ENCODE peak calls at places on chromosomes 16 and 17, in four cellular contexts. U is neuronal stem cell, Q is MM.1S, L is GM12878. S is an unnamed sample.

GRCh38 chr16:21097151-21097550 is 53.5 kb downstream of the DNAH3 start:
- DNase-seq in U (no peak), Q (no peak), L (no peak), S (peak; percentile 29)

GRCh38 chr16:31886227-31886626 is 12.6 kb downstream of the ZNF267 start:
- DNase-seq in U (no peak), Q (no peak), L (no peak), S (no peak)

GRCh38 chr17:18191071-18191667 is 7.5 kb downstream of the ALKBH5 start:
- DNase-seq in U (no peak), Q (no peak), L (no peak), S (no peak)

GRCh38 chr17:7440113-7440822 is 956 bp downstream of the FGF11 start:
- DNase-seq in U (peak; percentile 58), Q (no peak), L (no peak), S (peak; percentile 86)

GRCh38 chr17:8013731-8014557 is 11.5 kb downstream of the GUCY2D start:
- DNase-seq in U (no peak), Q (no peak), L (no peak), S (peak; percentile 51)

GRCh38 chr17:43611230-43611969 is 50.3 kb downstream of the MEOX1 start:
- DNase-seq in U (no peak), Q (no peak), L (no peak), S (no peak)

GRCh38 chr16:29011112-29011511 is 26.3 kb downstream of the LAT start:
- DNase-seq in U (no peak), Q (no peak), L (no peak), S (no peak)

GRCh38 chr17:6425407-6425806 is 9.5 kb downstream of the AIPL1 start:
- DNase-seq in U (no peak), Q (no peak), L (no peak), S (no peak)

GRCh38 chr16:27223226-27223610 is 19.9 kb downstream of the KDM8 start:
- DNase-seq in U (no peak), Q (no peak), L (no peak), S (no peak)

GRCh38 chr16:72551649-72552048 is 379.7 kb upstream of the PMFBP1 start:
- DNase-seq in U (no peak), Q (no peak), L (no peak), S (no peak)

GRCh38 chr16:649646-650045 is 481 bp downstream of the WDR90 start:
- DNase-seq in U (no peak), Q (peak; percentile 32), L (no peak), S (peak; percentile 96)

GRCh38 chr17:20092973-20093626 is 83.9 kb downstream of the SPECC1 start:
- DNase-seq in U (no peak), Q (no peak), L (no peak), S (no peak)

GRCh38 chr16:450385-450784 is 24.9 kb downstream of the RAB11FIP3 start:
- DNase-seq in U (no peak), Q (no peak), L (peak; percentile 17), S (peak; percentile 49)

GRCh38 chr16:59686405-59686804 is 952.3 kb upstream of the GOT2 start:
- DNase-seq in U (no peak), Q (no peak), L (no peak), S (no peak)

GRCh38 chr17:67491678-67492019 is 114.6 kb downstream of the PITPNC1 start:
- DNase-seq in U (no peak), Q (no peak), L (no peak), S (no peak)

GRCh38 chr16:28324235-28324886 is 32.0 kb downstream of the SBK1 start:
- DNase-seq in U (no peak), Q (no peak), L (no peak), S (peak; percentile 78)

GRCh38 chr17:78839762-78840529 is 668 bp downstream of the USP36 start:
- DNase-seq in U (peak; percentile 29), Q (peak; percentile 51), L (no peak), S (peak; percentile 90)

GRCh38 chr16:50774960-50775359 is 33.1 kb downstream of the CYLD start:
- DNase-seq in U (no peak), Q (no peak), L (no peak), S (no peak)

GRCh38 chr17:8382052-8382879 is 727 bp downstream of the RPL26 start:
- DNase-seq in U (no peak), Q (peak; percentile 33), L (no peak), S (peak; percentile 85)

GRCh38 chr17:39357488-39357887 is 43.9 kb downstream of the FBXL20 start:
- DNase-seq in U (no peak), Q (no peak), L (no peak), S (no peak)

GRCh38 chr17:38926290-38927070 is 1.1 kb downstream of the LASP1NB start:
- DNase-seq in U (no peak), Q (peak; percentile 76), L (no peak), S (no peak)

GRCh38 chr17:41507315-41507880 is 2.0 kb upstream of the KRT13 start:
- DNase-seq in U (no peak), Q (no peak), L (no peak), S (peak; percentile 76)

GRCh38 chr17:40646791-40647548 is 648 bp downstream of the SMARCE1 start:
- DNase-seq in U (no peak), Q (peak; percentile 51), L (no peak), S (peak; percentile 77)

GRCh38 chr17:59001158-59001814 is 105.4 kb downstream of the TRIM37 start:
- DNase-seq in U (no peak), Q (no peak), L (peak; percentile 88), S (no peak)

GRCh38 chr16:50309527-50310307 is 43.4 kb downstream of the ADCY7 start:
- DNase-seq in U (no peak), Q (no peak), L (no peak), S (peak; percentile 83)

GRCh38 chr17:42247734-42248133 is 28.5 kb downstream of the STAT5B start:
- DNase-seq in U (no peak), Q (no peak), L (no peak), S (no peak)

GRCh38 chr16:14300631-14301149 is 229.6 kb downstream of the MRTFB start:
- DNase-seq in U (no peak), Q (peak; percentile 86), L (no peak), S (peak; percentile 96)

GRCh38 chr16:35745191-35745590 is 2285.8 kb downstream of the TP53TG3F start:
- DNase-seq in U (no peak), Q (no peak), L (no peak), S (peak; percentile 5)

GRCh38 chr17:71084219-71084618 is 914.9 kb downstream of the KCNJ2 start:
- DNase-seq in U (peak; percentile 30), Q (peak; percentile 29), L (no peak), S (no peak)

GRCh38 chr16:53100889-53101288 is 46.1 kb downstream of the CHD9 start:
- DNase-seq in U (no peak), Q (no peak), L (no peak), S (no peak)

GRCh38 chr16:57092786-57093301 is 461 bp downstream of the CPNE2 start:
- DNase-seq in U (no peak), Q (peak; percentile 36), L (no peak), S (peak; percentile 94)

GRCh38 chr17:29571883-29572681 is 3.6 kb downstream of the TP53I13 start:
- DNase-seq in U (no peak), Q (no peak), L (no peak), S (peak; percentile 92)

GRCh38 chr17:83151442-83152220 is 72.2 kb downstream of the METRNL start:
- DNase-seq in U (no peak), Q (no peak), L (no peak), S (peak; percentile 81)

GRCh38 chr17:77479817-77480508 is 339.2 kb downstream of the SEC14L1 start:
- DNase-seq in U (no peak), Q (peak; percentile 4), L (no peak), S (peak; percentile 62)

GRCh38 chr17:59267776-59268175 is 47.5 kb downstream of the GDPD1 start:
- DNase-seq in U (no peak), Q (no peak), L (no peak), S (no peak)

GRCh38 chr17:77423589-77424451 is 283.1 kb downstream of the SEC14L1 start:
- DNase-seq in U (no peak), Q (no peak), L (no peak), S (peak; percentile 98)

DNA sequence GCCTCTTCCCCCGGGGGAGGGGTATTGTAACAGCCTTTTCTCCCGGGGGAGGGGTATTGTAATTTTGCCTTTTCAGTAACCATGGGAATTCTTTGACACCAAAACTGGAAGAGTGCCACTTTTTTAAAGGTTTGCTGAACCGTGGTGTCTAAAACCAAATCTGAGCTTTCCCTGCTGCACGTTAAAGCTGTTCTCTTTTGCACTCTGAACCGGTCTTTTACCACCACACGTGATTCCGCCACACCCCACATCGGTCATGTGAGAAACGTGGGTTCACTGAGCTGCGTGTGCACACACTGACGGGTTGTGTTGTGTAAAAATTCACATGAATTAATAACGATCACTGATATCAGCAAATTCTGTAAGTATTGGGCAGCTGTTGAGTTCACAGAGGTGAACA is 9.2 kb upstream of the ACSF3 start:
- DNase-seq in U (no peak), Q (no peak), L (no peak), S (no peak)
- H3K27me3 ChIP-seq in U (peaks cover 5% of the 10 kb centered on the region), Q (peaks cover 19% of the 10 kb centered on the region), L (no peaks in the 10 kb centered on the region), S (peaks cover 18% of the 10 kb centered on the region)

GRCh38 chr17:1071103-1071825 is 74.3 kb downstream of the TIMM22 start:
- DNase-seq in U (no peak), Q (no peak), L (no peak), S (no peak)

GRCh38 chr17:1070411-1070810 is 73.5 kb downstream of the TIMM22 start:
- DNase-seq in U (no peak), Q (no peak), L (no peak), S (no peak)

GRCh38 chr17:1068356-1068755 is 71.4 kb downstream of the TIMM22 start:
- DNase-seq in U (no peak), Q (no peak), L (no peak), S (no peak)

GRCh38 chr17:1069847-1070246 is 72.9 kb downstream of the TIMM22 start:
- DNase-seq in U (no peak), Q (no peak), L (no peak), S (no peak)

GRCh38 chr17:1067282-1067956 is 70.5 kb downstream of the TIMM22 start:
- DNase-seq in U (no peak), Q (no peak), L (no peak), S (no peak)
- H3K4me2 ChIP-seq in U (no peak overlapping the region), Q (no peak overlapping the region), L (no peak overlapping the region), S (no peak overlapping the region)

DNA sequence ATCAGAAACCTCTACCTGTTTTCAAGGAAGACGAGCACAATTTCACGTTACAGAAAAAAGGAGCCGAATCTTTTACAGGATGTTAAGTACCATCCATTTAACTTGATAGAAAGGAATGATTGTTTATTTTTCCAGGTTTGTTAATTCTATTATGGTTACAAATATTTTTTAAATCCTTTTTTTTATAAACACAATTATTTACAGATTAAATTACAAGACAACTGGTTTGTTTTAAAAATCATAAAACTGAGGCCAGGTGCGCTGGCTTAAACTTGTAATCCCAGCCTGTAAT is 18.2 kb downstream of the ZNF213 start:
- DNase-seq in U (no peak), Q (no peak), L (no peak), S (no peak)
- H3K27me3 ChIP-seq in U (peaks cover 18% of the 10 kb centered on the region), Q (peaks cover 19% of the 10 kb centered on the region), L (peaks cover 2% of the 10 kb centered on the region), S (no peaks in the 10 kb centered on the region)

DNA sequence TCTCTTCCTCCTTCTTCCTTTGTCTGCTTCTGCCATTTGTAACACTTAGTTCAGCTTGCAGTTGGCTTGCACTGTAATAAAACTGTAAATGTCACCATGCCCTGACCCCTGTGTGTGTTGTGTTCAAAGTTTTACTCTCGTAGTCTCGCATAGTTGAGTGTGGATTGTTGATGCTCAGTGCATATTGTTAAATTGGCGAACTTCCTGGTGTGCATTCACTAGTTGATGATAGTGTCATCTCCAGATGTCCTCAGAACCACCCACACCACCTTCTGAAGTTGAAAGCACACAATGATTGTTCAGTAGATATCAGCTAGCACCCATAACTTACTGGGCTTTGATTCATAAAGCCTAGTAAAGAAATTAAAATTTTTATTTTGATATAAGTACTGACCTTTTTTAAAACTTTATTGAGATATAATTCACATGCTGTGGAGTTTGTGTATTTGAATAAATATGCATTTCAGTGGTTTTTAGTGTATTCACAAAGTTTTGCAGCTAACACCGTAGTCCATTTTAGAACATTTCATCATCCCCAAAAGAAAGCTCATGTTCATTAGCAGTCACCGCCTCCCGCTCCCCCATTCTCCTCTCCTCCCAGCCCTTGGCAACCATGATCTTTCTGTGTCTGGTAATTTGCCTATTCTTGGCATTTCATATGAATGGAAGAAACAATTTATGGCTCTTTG is 25.0 kb downstream of the USP10 start:
- DNase-seq in U (no peak), Q (no peak), L (no peak), S (no peak)
- H3K4me2 ChIP-seq in U (no peak overlapping the region), Q (no peak overlapping the region), L (peak overlapping the region; percentile 46), S (no peak overlapping the region)